ENCODE peak calls at places on chromosomes 1 and 21, in nine cellular contexts. A, G, U, W, Q, C, J, Y and D are unnamed samples.
A peak's percentile ranks its signal among the peaks of the same experiment; 100 is the strongest.

GRCh38 chr1:6445062-6445763 is 20.6 kb downstream of the ESPN start:
- DNase-seq in W (no peak), C (no peak), J (no peak), A (no peak), G (no peak), U (peak; percentile 62), Y (peak; percentile 55), Q (peak; percentile 52), D (peak; percentile 43)

GRCh38 chr1:47571161-47571560 is 133.3 kb downstream of the FOXD2 start:
- DNase-seq in J (no peak), C (no peak), Q (no peak), Y (no peak), U (no peak), G (no peak), W (no peak), A (no peak), D (no peak)

GRCh38 chr1:110214454-110215404 is 4.6 kb downstream of the KCNC4 start:
- DNase-seq in W (no peak), Y (no peak), U (no peak), C (no peak), G (no peak), J (no peak), Q (no peak), A (no peak), D (no peak)

GRCh38 chr1:37353871-37354270 is 120.5 kb upstream of the ZC3H12A start:
- DNase-seq in Q (no peak), G (no peak), J (no peak), C (no peak), Y (no peak), U (no peak), A (no peak), W (no peak), D (no peak)

GRCh38 chr1:68954841-68955240 is 458.0 kb upstream of the DEPDC1 start:
- DNase-seq in A (no peak), C (no peak), G (no peak), U (peak; percentile 47), Q (no peak), Y (no peak), J (no peak), W (no peak), D (no peak)

GRCh38 chr1:210438928-210439841 is 110.5 kb downstream of the HHAT start:
- DNase-seq in J (no peak), G (no peak), C (peak; percentile 100), W (no peak), U (no peak), A (no peak), Q (no peak), Y (no peak), D (no peak)

GRCh38 chr21:42674351-42674940 is 21.0 kb downstream of the PDE9A start:
- DNase-seq in C (no peak), Q (no peak), W (no peak), A (peak; percentile 79), U (no peak), Y (no peak), G (peak; percentile 69), J (peak; percentile 24), D (no peak)

GRCh38 chr1:32388641-32389040 is 5.6 kb downstream of the BSDC1 start:
- DNase-seq in C (no peak), Q (no peak), W (no peak), G (no peak), A (no peak), J (no peak), Y (no peak), U (no peak), D (no peak)

GRCh38 chr1:24555591-24556413 is at the start of gene NCMAP:
- DNase-seq in A (no peak), C (no peak), Y (peak; percentile 47), U (peak; percentile 36), Q (peak; percentile 42), G (no peak), J (no peak), W (no peak), D (no peak)

GRCh38 chr1:210815641-210816040 is 318.3 kb downstream of the KCNH1 start:
- DNase-seq in C (no peak), U (no peak), Y (no peak), J (no peak), W (no peak), A (no peak), G (no peak), Q (no peak), D (no peak)

GRCh38 chr1:237983507-237983906 is 92.8 kb upstream of the ZP4 start:
- DNase-seq in J (no peak), W (no peak), U (no peak), C (no peak), Y (no peak), A (no peak), G (no peak), Q (no peak), D (no peak)

GRCh38 chr1:30328401-30329262 is 394.8 kb downstream of the MATN1 start:
- DNase-seq in J (no peak), Q (peak; percentile 6), C (no peak), G (no peak), Y (no peak), A (no peak), U (no peak), W (no peak), D (no peak)

GRCh38 chr1:17636612-17637011 is 97.1 kb downstream of the ARHGEF10L start:
- DNase-seq in Y (no peak), Q (no peak), C (no peak), J (no peak), U (no peak), A (no peak), G (no peak), W (no peak), D (no peak)

GRCh38 chr21:36065497-36066036 is 4.3 kb upstream of the CBR1 start:
- DNase-seq in J (no peak), W (no peak), Y (no peak), G (no peak), Q (no peak), U (no peak), C (no peak), A (no peak), D (peak; percentile 7)

GRCh38 chr1:27044613-27045091 is 32.0 kb upstream of the TENT5B start:
- DNase-seq in C (no peak), W (peak; percentile 85), A (peak; percentile 84), G (peak; percentile 81), Q (peak; percentile 92), J (peak; percentile 99), Y (peak; percentile 96), U (no peak), D (peak; percentile 90)

GRCh38 chr21:39014751-39015150 is 168.5 kb downstream of the PSMG1 start:
- DNase-seq in U (no peak), Y (no peak), W (no peak), J (no peak), G (no peak), C (peak; percentile 89), A (no peak), Q (no peak), D (no peak)

GRCh38 chr21:36694041-36694515 is 4.8 kb upstream of the SIM2 start:
- DNase-seq in W (peak; percentile 18), C (no peak), Y (no peak), U (no peak), J (peak; percentile 9), Q (no peak), G (no peak), A (no peak), D (no peak)